ENCODE peak calls at places on chromosomes 7 and 10, in five cellular contexts. T is stimulated activated CD4-positive, alpha-beta T cell treated with anti-CD3 and anti-CD28 coated beads, Interleukin-2, amount 100 ng/mL, for 48 hours; S is iPS-NIHi11; M is activated T-helper 1 cell treated with Interleukin-2 at 50 U/mL for 16 hours; U is kidney glomerular epithelial cell. V is an unnamed sample.

GRCh38 chr7:140597425-140597949 is 43.1 kb downstream of the DENND2A start:
- DNase-seq in T (no peak), M (no peak), S (no peak), U (no peak), V (no peak)

GRCh38 chr7:158963780-158964222 is 107.4 kb downstream of the DYNC2I1 start:
- DNase-seq in M (no peak), S (no peak), T (no peak), U (no peak), V (no peak)

GRCh38 chr7:94375713-94376112 is 19.0 kb upstream of the COL1A2 start:
- DNase-seq in U (peak), S (no peak), T (no peak), M (no peak), V (no peak)

GRCh38 chr10:127151981-127152699 is 44.3 kb downstream of the INSYN2A start:
- DNase-seq in U (peak), M (no peak), T (no peak), S (no peak), V (no peak)

GRCh38 chr10:84267503-84268126 is 22.8 kb downstream of the RGR start:
- DNase-seq in S (peak), T (peak), U (peak), M (peak), V (peak)

GRCh38 chr10:48765039-48765438 is 80.4 kb downstream of the WDFY4 start:
- DNase-seq in S (no peak), U (no peak), M (no peak), T (no peak), V (no peak)

GRCh38 chr10:43225787-43226153 is 41.1 kb downstream of the RASGEF1A start:
- DNase-seq in S (no peak), M (no peak), U (no peak), T (no peak), V (peak)

GRCh38 chr10:5632430-5632829 is 34.0 kb downstream of the ASB13 start:
- DNase-seq in T (no peak), U (peak), M (no peak), S (no peak), V (no peak)

GRCh38 chr7:95660023-95660434 is 63.7 kb upstream of the PDK4 start:
- DNase-seq in S (no peak), M (no peak), U (no peak), T (no peak), V (no peak)

GRCh38 chr10:43649149-43649523 is 455 bp upstream of the ZNF32 start:
- DNase-seq in T (no peak), U (no peak), M (no peak), S (no peak), V (no peak)

GRCh38 chr10:63553031-63553430 is 31.8 kb downstream of the REEP3 start:
- DNase-seq in S (no peak), M (no peak), U (no peak), T (no peak), V (no peak)

GRCh38 chr7:26178272-26178960 is 22.1 kb downstream of the HNRNPA2B1 start:
- DNase-seq in U (no peak), S (no peak), M (no peak), T (no peak), V (no peak)

GRCh38 chr10:105953056-105953455 is 1211.5 kb downstream of the SORCS1 start:
- DNase-seq in T (no peak), U (no peak), M (no peak), S (no peak), V (no peak)

GRCh38 chr10:122333037-122333436 is 41.5 kb upstream of the PLEKHA1 start:
- DNase-seq in S (no peak), M (no peak), U (no peak), T (peak), V (no peak)

GRCh38 chr10:63217120-63217605 is 84.0 kb downstream of the NRBF2 start:
- DNase-seq in S (peak), T (no peak), M (no peak), U (peak), V (no peak)

GRCh38 chr7:73761854-73762658 is 8.0 kb downstream of the CLDN3 start:
- DNase-seq in U (no peak), S (peak), T (no peak), M (no peak), V (no peak)

GRCh38 chr10:107546986-107547385 is 382.5 kb upstream of the SORCS1 start:
- DNase-seq in M (no peak), U (no peak), S (no peak), T (no peak), V (no peak)

GRCh38 chr10:44009891-44010290 is 361.2 kb upstream of the ZNF32 start:
- DNase-seq in S (no peak), T (no peak), M (no peak), U (no peak), V (no peak)

GRCh38 chr7:120717166-120717565 is 140.8 kb downstream of the TSPAN12 start:
- DNase-seq in M (no peak), S (no peak), T (no peak), U (no peak), V (no peak)

GRCh38 chr7:31782411-31782991 is 95.5 kb downstream of the PPP1R17 start:
- DNase-seq in S (peak), U (peak), T (no peak), M (no peak), V (no peak)

GRCh38 chr10:61973169-61973568 is 71.7 kb downstream of the ARID5B start:
- DNase-seq in M (no peak), S (no peak), U (no peak), T (no peak), V (peak)

GRCh38 chr7:75772081-75773077 is at the start of gene CCL26:
- DNase-seq in U (peak), T (no peak), S (no peak), M (no peak), V (no peak)

GRCh38 chr7:130134106-130134636 is 63.8 kb downstream of the KLHDC10 start:
- DNase-seq in M (no peak), T (no peak), S (no peak), U (no peak), V (no peak)

GRCh38 chr10:14374745-14375445 is 44.2 kb upstream of the FRMD4A start:
- DNase-seq in S (no peak), M (no peak), T (no peak), U (no peak), V (no peak)

GRCh38 chr10:132847856-132848255 is 61.9 kb upstream of the NKX6-2 start:
- DNase-seq in S (peak), M (no peak), U (no peak), T (no peak), V (no peak)

GRCh38 chr7:147483634-147484292 is 1106.8 kb upstream of the C7orf33 start:
- DNase-seq in M (no peak), U (no peak), T (no peak), S (no peak), V (no peak)

GRCh38 chr10:25766213-25766612 is 167.8 kb upstream of the MYO3A start:
- DNase-seq in T (no peak), M (no peak), U (no peak), S (peak), V (no peak)

GRCh38 chr10:126041804-126042231 is 145.5 kb downstream of the FANK1 start:
- DNase-seq in U (peak), S (peak), M (no peak), T (peak), V (peak)

GRCh38 chr7:94146408-94146807 is 142.3 kb upstream of the BET1 start:
- DNase-seq in U (no peak), S (no peak), M (no peak), T (no peak), V (no peak)

GRCh38 chr7:4751398-4751947 is 23.9 kb upstream of the AP5Z1 start:
- DNase-seq in U (peak), T (no peak), S (no peak), M (no peak), V (no peak)

GRCh38 chr10:22992075-22992474 is 64.2 kb downstream of the ARMC3 start:
- DNase-seq in S (no peak), T (peak), M (no peak), U (no peak), V (no peak)

GRCh38 chr10:126684171-126684745 is 13.8 kb upstream of the C10orf90 start:
- DNase-seq in U (no peak), M (no peak), S (no peak), T (no peak), V (no peak)

GRCh38 chr7:40824461-40824860 is 689.7 kb downstream of the SUGCT start:
- DNase-seq in M (no peak), T (no peak), S (no peak), U (no peak), V (no peak)

GRCh38 chr7:2037805-2038635 is 194.7 kb downstream of the MAD1L1 start:
- DNase-seq in U (no peak), M (no peak), T (no peak), S (no peak), V (no peak)

V was measured in glutamatergic neuron.